ENCODE peak calls at places on chromosomes 6 and 20, in nine cellular contexts. D is LoVo; M is Kasumi-1; H is prostate gland; G is choroid plexus epithelial cell; W is activated CD8-positive, alpha-beta memory T cell treated with anti-CD3 and anti-CD28 coated beads, Interleukin-2, amount 50 U/mL, for 48 hours; J is NCI-H2081; K is NT2/D1; I is NCI-H774. B is an unnamed sample.

GRCh38 chr6:4522453-4522852 is 253.8 kb upstream of the CDYL start:
- DNase-seq in D (no peak), M (peak), H (no peak), G (no peak), W (no peak), J (no peak), K (no peak), I (no peak), B (no peak)

GRCh38 chr6:69138173-69138572 is 503.1 kb downstream of the ADGRB3 start:
- DNase-seq in D (no peak), M (no peak), H (no peak), G (no peak), W (no peak), J (no peak), K (no peak), I (no peak), B (peak)

GRCh38 chr6:41759905-41760579 is 12.8 kb upstream of the PGC start:
- DNase-seq in D (no peak), M (no peak), H (no peak), G (no peak), W (no peak), J (no peak), K (no peak), I (no peak), B (no peak)

GRCh38 chr6:29710281-29710941 is 12.8 kb upstream of the HLA-F start:
- DNase-seq in D (no peak), M (no peak), H (no peak), G (no peak), W (no peak), J (no peak), K (no peak), I (no peak), B (no peak)

GRCh38 chr6:82365011-82365751 is 1.6 kb downstream of the TPBG start:
- DNase-seq in D (no peak), M (peak), H (peak), G (peak), W (no peak), J (no peak), K (no peak), I (peak), B (peak)

GRCh38 chr6:73565767-73566485 is 45.1 kb upstream of the EEF1A1 start:
- DNase-seq in D (no peak), M (no peak), H (no peak), G (peak), W (no peak), J (no peak), K (peak), I (no peak), B (peak)

GRCh38 chr6:44569931-44570385 is 182.5 kb downstream of the CDC5L start:
- DNase-seq in D (no peak), M (peak), H (peak), G (no peak), W (no peak), J (no peak), K (peak), I (no peak), B (peak)

GRCh38 chr6:127869772-127870404 is 31.0 kb downstream of the THEMIS start:
- DNase-seq in D (no peak), M (no peak), H (no peak), G (no peak), W (no peak), J (no peak), K (no peak), I (no peak), B (no peak)

GRCh38 chr6:6891949-6892461 is 215.8 kb upstream of the RREB1 start:
- DNase-seq in D (no peak), M (no peak), H (no peak), G (no peak), W (no peak), J (no peak), K (no peak), I (no peak), B (no peak)

GRCh38 chr6:2714359-2714895 is 36.3 kb downstream of the MYLK4 start:
- DNase-seq in D (no peak), M (no peak), H (no peak), G (peak), W (no peak), J (no peak), K (no peak), I (no peak), B (peak)

GRCh38 chr6:17429381-17430061 is 36.1 kb downstream of the CAP2 start:
- DNase-seq in D (no peak), M (no peak), H (no peak), G (peak), W (no peak), J (no peak), K (no peak), I (peak), B (peak)

GRCh38 chr6:32623693-32624092 is 13.5 kb upstream of the HLA-DQA1 start:
- DNase-seq in D (no peak), M (no peak), H (no peak), G (no peak), W (no peak), J (no peak), K (no peak), I (no peak), B (no peak)

GRCh38 chr6:45841062-45841461 is 174.6 kb downstream of the CLIC5 start:
- DNase-seq in D (no peak), M (no peak), H (no peak), G (no peak), W (no peak), J (no peak), K (no peak), I (no peak), B (no peak)

GRCh38 chr6:26156850-26157149 is 69.6 kb downstream of the HFE start:
- DNase-seq in D (no peak), M (no peak), H (peak), G (peak), W (no peak), J (no peak), K (no peak), I (no peak), B (no peak)

GRCh38 chr20:61115627-61116026 is 136.4 kb upstream of the CDH4 start:
- DNase-seq in D (no peak), M (no peak), H (no peak), G (no peak), W (no peak), J (no peak), K (no peak), I (peak), B (no peak)

GRCh38 chr20:38260378-38261053 is at the start of gene KIAA1755:
- DNase-seq in D (no peak), M (no peak), H (no peak), G (peak), W (no peak), J (no peak), K (no peak), I (no peak), B (no peak)

GRCh38 chr6:165034271-165034741 is 275.1 kb downstream of the C6orf118 start:
- DNase-seq in D (no peak), M (no peak), H (no peak), G (no peak), W (no peak), J (no peak), K (no peak), I (no peak), B (no peak)

B was measured in EL.